ENCODE peak calls at places on chromosome 16, in five cellular contexts. Y, S, M, L and P are unnamed samples.

GRCh38 chr16:83561876-83562275 is 245.9 kb upstream of the HSBP1 start:
- DNase-seq in Y (no peak), S (peak), M (no peak), L (no peak), P (no peak)

GRCh38 chr16:996672-997071 is 15.1 kb downstream of the SOX8 start:
- DNase-seq in Y (no peak), S (no peak), M (no peak), L (no peak), P (no peak)

GRCh38 chr16:7086842-7087616 is 245.6 kb upstream of the RBFOX1 start:
- DNase-seq in Y (no peak), S (no peak), M (no peak), L (peak), P (no peak)

GRCh38 chr16:30112197-30113030 is 923 bp downstream of the GDPD3 start:
- DNase-seq in Y (no peak), S (peak), M (peak), L (no peak), P (peak)

GRCh38 chr16:77579283-77579985 is 142.9 kb upstream of the NUDT7 start:
- DNase-seq in Y (no peak), S (no peak), M (no peak), L (no peak), P (peak)

GRCh38 chr16:50121721-50122445 is 31.2 kb upstream of the TENT4B start:
- DNase-seq in Y (no peak), S (no peak), M (peak), L (no peak), P (no peak)

GRCh38 chr16:14193316-14193871 is 122.3 kb downstream of the MRTFB start:
- DNase-seq in Y (no peak), S (no peak), M (peak), L (no peak), P (no peak)

GRCh38 chr16:75377971-75378386 is 55.3 kb downstream of the CFDP1 start:
- DNase-seq in Y (peak), S (peak), M (no peak), L (no peak), P (peak)

GRCh38 chr16:75376475-75376907 is 56.8 kb downstream of the CFDP1 start:
- DNase-seq in Y (peak), S (peak), M (no peak), L (no peak), P (no peak)

GRCh38 chr16:1559446-1559975 is 26.0 kb downstream of the TMEM204 start:
- DNase-seq in Y (no peak), S (no peak), M (no peak), L (no peak), P (no peak)

GRCh38 chr16:29757950-29758466 is 12.2 kb upstream of the C16orf54 start:
- DNase-seq in Y (no peak), S (no peak), M (no peak), L (no peak), P (peak)

DNA sequence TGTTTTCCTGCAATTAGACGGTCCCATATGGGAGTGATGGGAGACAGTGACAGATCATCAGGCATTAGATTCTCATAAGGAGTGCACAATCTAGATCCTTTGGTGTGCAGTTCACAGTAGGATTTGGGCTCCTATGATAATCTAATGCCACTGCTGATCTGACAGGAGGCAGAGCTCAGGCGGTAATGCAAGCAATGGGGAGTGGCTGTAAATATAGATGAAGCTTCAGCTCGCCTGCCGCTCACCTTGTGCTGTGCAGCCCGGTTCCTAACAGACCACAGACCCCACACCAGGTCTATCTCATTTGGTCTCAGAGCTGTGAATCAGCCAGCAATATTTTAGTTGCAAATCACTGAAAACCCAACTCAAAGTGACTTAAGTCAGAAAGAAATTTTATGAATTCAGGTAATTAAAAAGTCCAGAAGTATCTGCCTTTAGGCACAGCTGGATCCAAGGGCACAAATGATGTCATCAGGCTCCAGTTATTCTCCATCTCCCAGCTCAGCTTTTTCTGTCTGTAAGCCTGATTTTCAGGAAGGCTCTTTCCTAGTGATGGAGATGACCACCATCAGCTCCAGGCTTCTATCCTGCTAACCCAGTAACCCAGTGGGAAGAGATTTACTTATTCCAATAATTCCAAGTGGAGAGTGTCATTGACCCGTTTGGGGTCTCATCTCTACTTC is 3.3 kb downstream of the CHP2 start:
- DNase-seq in Y (no peak), S (no peak), M (no peak), L (no peak), P (no peak)
- H3K4me3 ChIP-seq in Y (no peak), S (no peak), M (no peak), L (no peak), P (no peak)

GRCh38 chr16:81609323-81609892 is 164.8 kb downstream of the CMIP start:
- DNase-seq in Y (no peak), S (no peak), M (no peak), L (no peak), P (no peak)

GRCh38 chr16:81607006-81607405 is 162.4 kb downstream of the CMIP start:
- DNase-seq in Y (no peak), S (no peak), M (no peak), L (no peak), P (no peak)

GRCh38 chr16:81606039-81606438 is 161.4 kb downstream of the CMIP start:
- DNase-seq in Y (no peak), S (no peak), M (no peak), L (no peak), P (no peak)

GRCh38 chr16:81608515-81609209 is 164.1 kb downstream of the CMIP start:
- DNase-seq in Y (no peak), S (peak), M (peak), L (no peak), P (peak)

GRCh38 chr16:81607805-81608514 is 163.4 kb downstream of the CMIP start:
- DNase-seq in Y (no peak), S (no peak), M (no peak), L (no peak), P (no peak)
- TF ChIP-seq CTCF in Y (no peak), S (no peak), M (no peak), L (no peak), P (no peak)

GRCh38 chr16:12210925-12211869 is 234.7 kb downstream of the SNX29 start:
- DNase-seq in Y (no peak), S (no peak), M (no peak), L (no peak), P (no peak)

GRCh38 chr16:12214509-12214908 is 238.0 kb downstream of the SNX29 start:
- DNase-seq in Y (no peak), S (no peak), M (no peak), L (no peak), P (no peak)

GRCh38 chr16:12215302-12216105 is 239.0 kb downstream of the SNX29 start:
- DNase-seq in Y (no peak), S (no peak), M (no peak), L (no peak), P (no peak)

GRCh38 chr16:12211870-12212690 is 235.5 kb downstream of the SNX29 start:
- DNase-seq in Y (no peak), S (no peak), M (no peak), L (no peak), P (no peak)

GRCh38 chr16:12213180-12213579 is 236.6 kb downstream of the SNX29 start:
- DNase-seq in Y (no peak), S (no peak), M (no peak), L (no peak), P (no peak)
- H3K4me3 ChIP-seq in Y (no peak), S (no peak), M (no peak), L (no peak), P (no peak)

GRCh38 chr16:85056211-85056748 is 28.7 kb downstream of the KIAA0513 start:
- DNase-seq in Y (no peak), S (no peak), M (no peak), L (no peak), P (peak)
- TF ChIP-seq CTCF in Y (no peak), S (no peak), M (peak), L (no peak), P (peak)

GRCh38 chr16:86224126-86224525 is 286.2 kb upstream of the FOXF1 start:
- DNase-seq in Y (no peak), S (no peak), M (no peak), L (no peak), P (no peak)

GRCh38 chr16:86221085-86221484 is 289.2 kb upstream of the FOXF1 start:
- DNase-seq in Y (no peak), S (no peak), M (no peak), L (no peak), P (peak)

GRCh38 chr16:86222965-86223551 is 287.3 kb upstream of the FOXF1 start:
- DNase-seq in Y (no peak), S (no peak), M (no peak), L (no peak), P (peak)

GRCh38 chr16:86220552-86220951 is 289.8 kb upstream of the FOXF1 start:
- DNase-seq in Y (no peak), S (no peak), M (no peak), L (no peak), P (peak)

GRCh38 chr16:86222541-86222940 is 287.8 kb upstream of the FOXF1 start:
- DNase-seq in Y (no peak), S (no peak), M (no peak), L (no peak), P (peak)
- H3K4me3 ChIP-seq in Y (no peak), S (no peak), M (no peak), L (no peak), P (peak)

GRCh38 chr16:88783391-88784073 is 1.5 kb downstream of the PIEZO1 start:
- DNase-seq in Y (no peak), S (no peak), M (no peak), L (no peak), P (no peak)

GRCh38 chr16:88785106-88785924 is at the start of gene PIEZO1:
- DNase-seq in Y (no peak), S (peak), M (peak), L (peak), P (no peak)

GRCh38 chr16:88784856-88785105 is 239 bp downstream of the PIEZO1 start:
- DNase-seq in Y (no peak), S (no peak), M (no peak), L (no peak), P (no peak)

GRCh38 chr16:88782454-88783390 is 2.3 kb downstream of the PIEZO1 start:
- DNase-seq in Y (no peak), S (peak), M (peak), L (no peak), P (peak)

DNA sequence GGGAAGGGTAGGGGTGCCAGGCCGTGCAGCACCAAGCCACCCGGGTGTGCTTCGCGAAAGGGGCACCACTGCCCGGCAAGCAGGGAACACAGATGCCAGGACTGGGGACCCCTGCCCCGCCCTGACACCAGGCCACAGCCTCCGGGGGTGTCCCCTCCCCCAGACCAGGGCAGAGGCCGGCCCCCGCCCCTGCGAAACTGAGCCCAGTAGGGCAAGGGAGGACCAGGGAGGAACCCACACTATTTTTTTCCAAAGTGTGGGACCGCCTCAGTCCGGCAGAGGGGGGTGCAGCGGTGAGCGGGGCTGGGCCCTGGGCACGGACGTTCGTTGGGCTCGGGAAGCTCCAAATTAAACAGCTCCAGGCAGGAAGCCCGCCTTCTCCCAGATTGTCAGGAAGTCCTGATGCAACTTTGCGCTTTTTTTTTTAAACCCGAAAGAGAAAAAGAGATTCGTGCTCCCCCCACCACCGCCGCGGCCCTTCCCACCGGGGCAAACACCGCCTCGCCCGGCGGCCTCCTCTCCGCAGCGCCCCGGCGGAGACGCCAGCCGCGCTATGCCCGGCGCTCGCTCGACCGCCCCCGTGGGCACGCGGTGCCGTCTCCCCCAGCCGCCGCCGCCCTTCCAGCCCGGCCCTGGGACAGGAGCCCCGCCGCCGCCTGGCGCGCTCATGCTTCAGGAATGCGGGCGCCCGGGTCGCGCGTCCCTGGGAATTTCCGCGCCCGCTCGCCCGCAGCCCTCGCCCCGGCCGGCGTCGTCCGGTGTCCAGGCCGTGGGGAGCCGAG is 755 bp downstream of the PIEZO1 start:
- DNase-seq in Y (no peak), S (peak), M (peak), L (peak), P (peak)
- TF ChIP-seq CTCF in Y (no peak), S (peak), M (peak), L (no peak), P (peak)

GRCh38 chr16:79089735-79090284 is 510.7 kb downstream of the MAF start:
- DNase-seq in Y (no peak), S (no peak), M (no peak), L (no peak), P (peak)
- H3K4me3 ChIP-seq in Y (no peak), S (no peak), M (no peak), L (no peak), P (no peak)